ENCODE peak calls at places on chromosomes 5 and 9, in ten cellular contexts. B is upper lobe of right lung, I is lower lobe of right lung, Y is pancreas, P is gastrocnemius medialis, N is IMR-90, T is aorta, J is heart left ventricle, G is left lung, S is body of pancreas. L is an unnamed sample. For H3K4me1, the result is how much of the 10 kb centered on the place peaks cover.

GRCh38 chr5:180172447-180173197 is 36.4 kb downstream of the RASGEF1C start:
- ATAC-seq in B (no peak), I (no peak), Y (no peak), P (no peak), N (no peak), T (no peak), J (peak), G (no peak), S (no peak), L (no peak)

GRCh38 chr5:219492-219891 is 1.4 kb downstream of the SDHA start:
- ATAC-seq in B (no peak), I (no peak), Y (no peak), P (peak), N (no peak), T (peak), J (no peak), G (no peak), S (no peak), L (no peak)

GRCh38 chr5:168209987-168210386 is 81.5 kb upstream of the WWC1 start:
- ATAC-seq in B (no peak), I (no peak), Y (no peak), P (no peak), N (no peak), T (peak), J (peak), G (no peak), S (no peak), L (no peak)

GRCh38 chr9:135474915-135475314 is 4.7 kb upstream of the PPP1R26 start:
- ATAC-seq in B (peak), I (no peak), Y (no peak), P (no peak), N (peak), T (no peak), J (no peak), G (peak), S (no peak), L (no peak)

GRCh38 chr9:97689401-97689800 is 7.7 kb downstream of the XPA start:
- ATAC-seq in B (no peak), I (no peak), Y (no peak), P (no peak), N (no peak), T (no peak), J (no peak), G (no peak), S (peak), L (no peak)

GRCh38 chr9:136604823-136605525 is 57.7 kb upstream of the EGFL7 start:
- ATAC-seq in B (peak), I (peak), Y (no peak), P (no peak), N (no peak), T (peak), J (no peak), G (peak), S (peak), L (no peak)

GRCh38 chr5:78647838-78648358 is 674 bp downstream of the LHFPL2 start:
- ATAC-seq in B (peak), I (peak), Y (peak), P (peak), N (peak), T (peak), J (no peak), G (peak), S (peak), L (peak)

GRCh38 chr5:55694152-55694830 is 17.8 kb downstream of the SLC38A9 start:
- ATAC-seq in B (peak), I (peak), Y (no peak), P (no peak), N (peak), T (no peak), J (no peak), G (peak), S (no peak), L (no peak)

GRCh38 chr9:4238522-4238921 is 61.3 kb downstream of the GLIS3 start:
- ATAC-seq in B (no peak), I (peak), Y (no peak), P (no peak), N (peak), T (no peak), J (no peak), G (peak), S (no peak), L (no peak)

DNA sequence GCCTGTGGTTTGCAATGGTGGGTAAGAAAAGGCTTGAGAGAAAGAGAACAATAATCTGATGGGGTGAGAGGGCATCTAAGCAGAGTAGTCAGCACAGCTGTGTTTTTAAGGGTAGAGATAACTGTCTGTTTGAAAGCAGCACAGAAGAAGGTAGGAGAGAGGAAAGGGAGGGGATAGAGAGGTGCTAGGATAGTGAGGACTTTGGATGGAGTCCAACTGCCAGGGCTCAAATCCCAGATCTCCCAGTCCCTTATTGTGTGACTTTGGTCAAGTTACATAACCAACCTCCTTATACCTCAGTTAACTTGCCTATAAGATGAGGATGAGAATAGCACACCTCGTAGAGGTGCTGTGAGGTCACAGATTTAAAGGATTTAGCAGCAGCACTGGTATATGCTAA is 55.6 kb downstream of the GPR21 start:
- ATAC-seq in B (no peak), I (no peak), Y (no peak), P (no peak), N (no peak), T (no peak), J (no peak), G (no peak), S (no peak), L (no peak)
- H3K4me1 ChIP-seq in B (under half), I (under half), Y (under half), P (under half), N (under half), T (under half), J (under half), G (under half), S (under half), L (under half)

GRCh38 chr9:34996181-34996904 is 6.8 kb downstream of the DNAJB5 start:
- ATAC-seq in B (no peak), I (no peak), Y (no peak), P (no peak), N (no peak), T (no peak), J (no peak), G (no peak), S (no peak), L (no peak)
- H3K4me1 ChIP-seq in B (under half), I (under half), Y (under half), P (half or more), N (under half), T (under half), J (under half), G (under half), S (under half), L (under half)

DNA sequence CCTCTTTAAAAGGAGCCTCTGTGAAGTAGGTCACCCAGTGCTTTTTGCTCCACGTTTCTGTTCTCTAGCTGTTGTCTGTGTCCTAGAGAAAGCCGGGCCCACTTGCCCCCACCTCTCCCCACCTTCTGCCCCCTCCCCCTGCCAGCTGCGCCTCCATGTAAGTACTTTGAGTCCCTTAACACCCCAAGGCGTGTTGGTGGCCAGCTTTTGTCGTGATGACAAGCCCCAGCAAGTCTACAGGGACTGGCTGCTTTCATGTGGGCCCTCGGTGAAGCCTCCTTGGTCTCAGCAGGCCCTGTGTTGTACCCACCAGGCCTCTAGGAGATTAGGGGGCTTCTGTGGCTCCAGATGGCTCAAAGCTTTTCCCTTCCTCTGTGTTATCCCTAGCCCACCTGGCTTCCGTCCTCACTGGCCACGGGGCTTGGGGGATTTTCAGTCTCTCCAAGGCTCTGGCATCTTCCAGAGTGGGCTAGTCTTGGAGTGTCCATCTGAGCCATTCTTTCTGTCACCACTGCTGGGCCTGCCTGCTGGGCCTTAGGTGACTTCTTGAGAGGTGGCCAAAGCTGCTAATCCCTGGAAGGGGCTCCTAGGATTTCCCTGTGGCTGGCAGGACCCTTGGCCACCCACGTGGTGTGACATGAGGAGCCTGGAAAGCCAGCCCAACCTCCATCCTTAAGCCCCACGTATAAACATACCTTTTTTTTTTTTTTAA is 1.2 kb upstream of the NDST1 start:
- ATAC-seq in B (no peak), I (no peak), Y (no peak), P (no peak), N (no peak), T (no peak), J (no peak), G (no peak), S (no peak), L (no peak)
- H3K4me1 ChIP-seq in B (half or more), I (half or more), Y (half or more), P (half or more), N (half or more), T (under half), J (half or more), G (half or more), S (half or more), L (under half)

DNA sequence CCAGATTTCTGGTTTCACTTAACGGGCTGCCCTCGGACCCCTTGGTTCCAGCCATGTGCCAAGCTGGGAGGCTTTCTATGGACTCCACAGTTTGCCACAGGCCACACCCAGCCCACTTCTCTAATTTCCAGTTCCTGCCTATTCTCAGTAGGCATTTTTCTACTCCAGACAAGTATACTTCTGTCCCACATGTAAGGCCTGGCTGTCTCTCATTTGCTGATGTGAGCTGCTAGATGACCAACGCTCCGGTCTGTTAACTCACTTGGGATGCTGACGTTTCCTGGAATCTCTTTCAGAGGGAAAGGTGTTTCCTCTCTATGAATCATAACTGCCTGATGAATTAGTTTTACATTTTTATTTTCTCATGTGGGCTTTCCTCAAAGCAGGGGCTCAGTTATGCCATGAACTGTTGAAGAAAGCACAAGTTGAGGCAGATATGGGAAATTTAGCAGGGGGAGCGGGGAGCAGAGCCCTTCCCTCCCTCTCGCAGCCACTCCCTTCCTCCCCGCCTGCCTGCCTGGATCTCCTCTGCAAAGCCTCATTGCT is 36.3 kb downstream of the ERGIC1 start:
- ATAC-seq in B (peak), I (peak), Y (no peak), P (peak), N (peak), T (peak), J (no peak), G (peak), S (no peak), L (peak)
- H3K4me1 ChIP-seq in B (half or more), I (half or more), Y (under half), P (half or more), N (half or more), T (under half), J (half or more), G (half or more), S (half or more), L (under half)

DNA sequence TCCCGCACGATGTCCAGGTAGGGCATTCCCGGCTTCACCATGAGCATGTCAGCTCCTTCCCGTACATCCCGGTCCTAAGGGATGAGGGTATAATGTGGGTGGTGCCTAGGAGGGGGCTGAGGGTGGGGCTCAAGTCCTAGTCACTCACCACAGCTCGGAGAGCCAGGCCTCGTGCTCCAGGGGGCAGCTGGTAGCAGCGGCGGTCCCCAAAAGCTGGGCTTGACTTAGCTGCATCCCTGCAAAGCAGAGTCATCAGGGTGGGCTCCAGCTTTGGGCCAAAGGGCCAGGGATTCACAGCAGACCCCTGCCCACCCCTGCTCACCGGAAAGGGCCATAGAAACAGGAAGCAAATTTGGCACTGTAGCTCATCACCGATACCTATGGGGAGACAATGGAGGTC is 11.6 kb downstream of the ALAD start:
- ATAC-seq in B (no peak), I (no peak), Y (no peak), P (no peak), N (no peak), T (no peak), J (no peak), G (no peak), S (no peak), L (no peak)
- H3K4me1 ChIP-seq in B (under half), I (under half), Y (under half), P (under half), N (under half), T (under half), J (under half), G (under half), S (half or more), L (under half)

GRCh38 chr5:14220642-14221041 is 77.5 kb downstream of the TRIO start:
- ATAC-seq in B (no peak), I (no peak), Y (no peak), P (no peak), N (no peak), T (no peak), J (no peak), G (no peak), S (no peak), L (no peak)
- H3K4me1 ChIP-seq in B (half or more), I (half or more), Y (under half), P (half or more), N (under half), T (under half), J (half or more), G (half or more), S (under half), L (under half)

DNA sequence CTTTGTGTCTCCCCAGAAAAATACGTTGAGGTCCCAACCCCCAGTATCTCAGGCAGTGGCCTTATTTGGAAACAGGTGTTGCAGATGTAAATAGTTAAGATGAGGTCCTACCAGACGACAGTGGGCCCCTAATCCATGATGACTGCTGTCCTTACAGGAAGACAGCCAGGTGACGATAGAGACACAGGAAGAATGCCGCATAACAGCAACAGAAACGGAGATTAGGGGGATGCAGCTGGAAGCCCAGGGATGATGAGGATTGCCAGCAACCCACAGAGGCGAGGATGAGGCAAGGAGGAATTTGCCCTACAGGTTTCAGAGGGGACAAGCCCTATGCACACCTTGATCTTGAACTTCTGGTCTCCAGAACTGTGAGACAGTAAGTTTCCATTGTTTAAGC is 46.5 kb downstream of the ROPN1L start:
- ATAC-seq in B (no peak), I (no peak), Y (no peak), P (no peak), N (no peak), T (no peak), J (no peak), G (no peak), S (no peak), L (no peak)
- H3K4me1 ChIP-seq in B (under half), I (under half), Y (under half), P (under half), N (under half), T (under half), J (under half), G (under half), S (under half), L (under half)